ENCODE peak calls at places on chromosome 3, in eight cellular contexts. U is neural progenitor cell, R is GM20000, W is WTC11, O is progenitor cell of endocrine pancreas, V is cardiac fibroblast, N is left ventricle myocardium inferior, Z is Calu3. X is an unnamed sample.
A peak's percentile ranks its signal among the peaks of the same experiment; 100 is the strongest.

GRCh38 chr3:187767266-187768032 is 22.2 kb upstream of the BCL6 start:
- DNase-seq in W (no peak), U (no peak), Z (no peak), O (no peak), V (peak; percentile 85), N (no peak), R (no peak), X (no peak)

GRCh38 chr3:173006006-173006405 is 135.0 kb downstream of the SPATA16 start:
- DNase-seq in U (no peak), N (no peak), R (no peak), O (no peak), W (no peak), V (no peak), Z (no peak), X (no peak)

GRCh38 chr3:49785565-49786356 is 581 bp downstream of the IP6K1 start:
- DNase-seq in U (no peak), W (peak; percentile 41), O (peak; percentile 25), V (peak; percentile 46), R (peak; percentile 53), N (no peak), Z (peak; percentile 29), X (no peak)

GRCh38 chr3:13108861-13109260 is 35.6 kb upstream of the IQSEC1 start:
- DNase-seq in W (no peak), O (no peak), R (no peak), U (no peak), N (no peak), Z (no peak), V (no peak), X (no peak)

GRCh38 chr3:114527036-114527644 is 233.3 kb downstream of the TIGIT start:
- DNase-seq in R (peak; percentile 6), W (peak; percentile 15), N (no peak), V (peak; percentile 48), Z (peak; percentile 10), U (peak; percentile 28), O (no peak), X (peak; percentile 6)

GRCh38 chr3:10378246-10378645 is 57.3 kb upstream of the SEC13 start:
- DNase-seq in N (no peak), V (no peak), U (no peak), Z (no peak), O (no peak), W (no peak), R (no peak), X (no peak)

GRCh38 chr3:18868911-18869689 is 279.2 kb upstream of the KCNH8 start:
- DNase-seq in V (no peak), W (no peak), R (no peak), U (no peak), Z (no peak), N (no peak), O (no peak), X (no peak)

GRCh38 chr3:136194409-136195257 is 1.5 kb downstream of the MSL2 start:
- DNase-seq in R (peak; percentile 25), V (peak; percentile 38), U (peak; percentile 76), O (no peak), Z (no peak), N (peak; percentile 36), W (peak; percentile 17), X (no peak)

GRCh38 chr3:141302364-141303141 is 65.8 kb upstream of the ZBTB38 start:
- DNase-seq in W (no peak), N (no peak), R (no peak), O (no peak), Z (no peak), V (peak; percentile 82), U (no peak), X (peak; percentile 29)

GRCh38 chr3:69058180-69058946 is 6.2 kb upstream of the TMF1 start:
- DNase-seq in R (peak; percentile 27), Z (no peak), U (no peak), N (no peak), O (no peak), V (no peak), W (no peak), X (peak; percentile 30)

GRCh38 chr3:67381667-67382272 is 272.6 kb downstream of the SUCLG2 start:
- DNase-seq in N (no peak), U (peak; percentile 30), R (peak; percentile 15), W (no peak), O (no peak), V (peak; percentile 64), Z (peak; percentile 24), X (no peak)

GRCh38 chr3:162354343-162354742 is 857.7 kb downstream of the OTOL1 start:
- DNase-seq in V (peak; percentile 61), R (no peak), U (no peak), N (no peak), O (no peak), Z (no peak), W (no peak), X (no peak)

GRCh38 chr3:143596957-143597642 is 251.2 kb downstream of the SLC9A9 start:
- DNase-seq in R (no peak), O (no peak), N (no peak), U (peak; percentile 56), Z (no peak), V (no peak), W (peak; percentile 14), X (no peak)

GRCh38 chr3:190169877-190170276 is 49.2 kb upstream of the P3H2 start:
- DNase-seq in Z (no peak), W (no peak), N (no peak), O (no peak), R (peak; percentile 29), V (no peak), U (no peak), X (peak; percentile 39)

GRCh38 chr3:17420668-17421067 is 321.8 kb downstream of the TBC1D5 start:
- DNase-seq in W (no peak), O (no peak), N (no peak), U (no peak), V (no peak), Z (no peak), R (no peak), X (no peak)

GRCh38 chr3:192367616-192368015 is 359.7 kb downstream of the FGF12 start:
- DNase-seq in O (no peak), Z (no peak), W (no peak), R (no peak), V (no peak), N (no peak), U (no peak), X (no peak)

GRCh38 chr3:194458122-194458521 is 28.7 kb downstream of the ATP13A3 start:
- DNase-seq in V (no peak), U (no peak), O (no peak), W (no peak), Z (no peak), R (no peak), N (no peak), X (no peak)
- TF ChIP-seq CTCF in V (no peak), U (peak; percentile 5), O (no peak), W (no peak), Z (no peak), R (no peak), N (no peak), X (no peak)

GRCh38 chr3:52155912-52156311 is 1.7 kb upstream of the POC1A start:
- DNase-seq in R (no peak), O (no peak), U (no peak), Z (no peak), V (no peak), N (no peak), W (no peak), X (no peak)

GRCh38 chr3:52150357-52150756 is 3.9 kb downstream of the POC1A start:
- DNase-seq in V (no peak), Z (no peak), R (no peak), U (no peak), W (no peak), N (no peak), O (no peak), X (no peak)

GRCh38 chr3:52150860-52151259 is 3.4 kb downstream of the POC1A start:
- DNase-seq in N (no peak), W (no peak), O (no peak), V (no peak), Z (no peak), R (no peak), U (no peak), X (no peak)

GRCh38 chr3:52153389-52154096 is 680 bp downstream of the POC1A start:
- DNase-seq in V (peak; percentile 27), N (no peak), O (no peak), W (peak; percentile 63), U (peak; percentile 54), Z (peak; percentile 53), R (no peak), X (no peak)

DNA sequence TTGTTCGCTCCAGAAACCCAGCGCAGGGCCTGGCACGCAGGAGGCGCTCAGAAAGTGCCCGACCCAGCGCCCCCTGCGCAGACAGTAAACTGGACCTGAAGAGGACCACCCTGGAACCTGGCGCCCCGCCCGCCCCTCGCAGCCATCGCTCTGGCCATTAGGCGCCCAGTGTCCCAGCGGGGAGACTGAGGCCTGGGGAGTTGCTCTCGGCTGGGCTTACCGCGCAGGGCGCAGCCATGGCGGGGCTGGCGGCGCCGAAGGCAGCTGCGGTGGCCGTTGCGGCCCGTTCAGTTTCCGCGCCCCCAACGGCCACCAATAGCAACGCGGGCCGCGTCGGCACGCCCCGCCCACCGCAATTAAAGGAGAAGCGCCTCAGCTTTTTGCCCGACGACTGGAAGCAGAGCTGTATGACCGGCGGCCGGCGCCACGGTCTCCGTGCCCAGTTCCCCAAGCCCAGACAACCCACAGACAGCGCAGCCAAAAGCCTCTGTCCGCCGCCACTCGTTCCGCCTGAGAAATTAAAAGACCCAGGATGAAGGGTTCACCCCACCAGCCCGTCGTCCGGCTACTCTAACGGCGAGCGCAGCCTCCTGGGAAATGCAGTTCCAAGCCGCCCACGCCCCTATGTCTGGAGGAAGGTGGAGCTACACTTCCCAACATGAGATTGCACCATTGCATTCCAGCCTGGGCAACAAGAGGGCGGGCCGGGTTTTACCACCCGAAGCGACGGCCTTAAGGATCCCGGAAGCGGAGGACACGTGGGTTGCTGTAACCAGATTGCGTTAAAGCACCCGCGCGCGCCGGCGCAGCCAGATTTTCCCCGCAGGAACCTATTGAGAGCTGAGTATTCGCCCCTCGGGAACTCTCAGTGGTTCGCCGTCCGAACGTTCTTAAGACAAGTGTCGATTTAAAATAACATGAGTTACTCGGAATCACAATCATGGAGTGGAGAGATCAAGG is at the start of gene POC1A:
- DNase-seq in W (peak; percentile 92), Z (peak; percentile 92), O (peak; percentile 81), N (peak; percentile 96), R (peak; percentile 90), U (peak; percentile 97), V (peak; percentile 99), X (peak; percentile 94)
- TF ChIP-seq CTCF in W (no peak), Z (no peak), O (no peak), N (peak; percentile 39), R (no peak), U (peak; percentile 6), V (no peak), X (no peak)

GRCh38 chr3:125250973-125251372 is 38.4 kb upstream of the SLC12A8 start:
- DNase-seq in Z (no peak), R (no peak), W (no peak), V (no peak), O (no peak), U (no peak), N (no peak), X (no peak)
- TF ChIP-seq CTCF in Z (no peak), R (no peak), W (no peak), V (no peak), O (no peak), U (no peak), N (no peak), X (no peak)

DNA sequence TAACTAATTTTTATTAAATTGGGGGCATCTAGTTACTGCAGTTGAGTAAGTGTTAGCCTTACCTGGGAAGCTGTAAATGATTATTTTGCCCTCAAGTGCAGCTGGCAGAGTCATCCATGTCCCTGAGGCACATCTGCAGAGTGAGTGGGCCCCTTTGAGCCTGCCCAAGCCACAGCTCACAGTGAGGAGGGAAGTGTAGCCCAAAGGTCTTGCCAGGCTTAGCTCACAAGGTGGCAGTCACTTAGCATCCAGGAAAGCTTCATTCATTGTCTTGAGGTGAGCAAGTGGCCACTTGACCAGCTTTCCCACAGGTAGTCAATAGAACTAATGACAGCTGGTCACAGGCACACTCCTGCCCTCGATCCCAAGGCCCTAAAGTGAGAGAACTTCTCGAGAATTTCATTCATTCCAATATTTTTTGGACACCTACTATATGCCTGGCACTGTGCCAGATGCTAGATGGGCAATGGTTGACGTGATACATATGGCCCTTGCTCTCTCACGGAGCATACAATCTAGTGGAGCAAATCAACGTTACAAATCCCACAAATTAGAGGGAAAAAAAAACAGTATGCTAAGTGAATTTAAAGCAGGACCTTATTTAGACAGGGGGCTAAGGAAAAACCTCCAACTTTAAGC is 163.3 kb upstream of the IL12A start:
- DNase-seq in V (no peak), W (no peak), O (no peak), R (no peak), Z (no peak), N (no peak), U (no peak), X (no peak)
- TF ChIP-seq CTCF in V (no peak), W (no peak), O (no peak), R (no peak), Z (no peak), N (no peak), U (no peak), X (no peak)